ENCODE peak calls at places on chromosomes 5 and 9, in eight cellular contexts. One of them, this sample, is unnamed.

GRCh38 chr9:120343416-120343815 is 236.6 kb downstream of the CDK5RAP2 start:
- DNase-seq in mammary epithelial cell: no peak
- DNase-seq in lower lobe of right lung: no peak
- DNase-seq in glutamatergic neuron: no peak
- DNase-seq in stomach: no peak
- DNase-seq in CD8-positive, alpha-beta T cell: no peak
- DNase-seq in nephron progenitor cell: no peak
- DNase-seq in heart right ventricle: no peak
- DNase-seq in this sample: no peak

GRCh38 chr5:1901983-1902382 is 19.3 kb upstream of the IRX4 start:
- DNase-seq in mammary epithelial cell: no peak
- DNase-seq in lower lobe of right lung: no peak
- DNase-seq in glutamatergic neuron: no peak
- DNase-seq in stomach: no peak
- DNase-seq in CD8-positive, alpha-beta T cell: no peak
- DNase-seq in nephron progenitor cell: no peak
- DNase-seq in heart right ventricle: no peak
- DNase-seq in this sample: no peak

GRCh38 chr5:168209561-168209960 is 81.9 kb upstream of the WWC1 start:
- DNase-seq in mammary epithelial cell: no peak
- DNase-seq in lower lobe of right lung: no peak
- DNase-seq in glutamatergic neuron: no peak
- DNase-seq in stomach: no peak
- DNase-seq in CD8-positive, alpha-beta T cell: no peak
- DNase-seq in nephron progenitor cell: no peak
- DNase-seq in heart right ventricle: no peak
- DNase-seq in this sample: no peak

GRCh38 chr9:118618091-118618490 is 751.1 kb downstream of the BRINP1 start:
- DNase-seq in mammary epithelial cell: peak
- DNase-seq in lower lobe of right lung: no peak
- DNase-seq in glutamatergic neuron: no peak
- DNase-seq in stomach: no peak
- DNase-seq in CD8-positive, alpha-beta T cell: no peak
- DNase-seq in nephron progenitor cell: no peak
- DNase-seq in heart right ventricle: no peak
- DNase-seq in this sample: no peak

GRCh38 chr5:179422213-179422839 is 77.1 kb upstream of the ADAMTS2 start:
- DNase-seq in mammary epithelial cell: no peak
- DNase-seq in lower lobe of right lung: no peak
- DNase-seq in glutamatergic neuron: no peak
- DNase-seq in stomach: no peak
- DNase-seq in CD8-positive, alpha-beta T cell: no peak
- DNase-seq in nephron progenitor cell: no peak
- DNase-seq in heart right ventricle: no peak
- DNase-seq in this sample: no peak

GRCh38 chr9:78363221-78363620 is 66.3 kb downstream of the PSAT1 start:
- DNase-seq in mammary epithelial cell: no peak
- DNase-seq in lower lobe of right lung: no peak
- DNase-seq in glutamatergic neuron: no peak
- DNase-seq in stomach: no peak
- DNase-seq in CD8-positive, alpha-beta T cell: no peak
- DNase-seq in nephron progenitor cell: no peak
- DNase-seq in heart right ventricle: no peak
- DNase-seq in this sample: no peak

GRCh38 chr9:127506814-127507750 is 55.8 kb downstream of the LRSAM1 start:
- DNase-seq in mammary epithelial cell: no peak
- DNase-seq in lower lobe of right lung: no peak
- DNase-seq in glutamatergic neuron: no peak
- DNase-seq in stomach: no peak
- DNase-seq in CD8-positive, alpha-beta T cell: no peak
- DNase-seq in nephron progenitor cell: no peak
- DNase-seq in heart right ventricle: no peak
- DNase-seq in this sample: no peak

GRCh38 chr9:87599901-87600610 is 102.4 kb downstream of the DAPK1 start:
- DNase-seq in mammary epithelial cell: no peak
- DNase-seq in lower lobe of right lung: no peak
- DNase-seq in glutamatergic neuron: no peak
- DNase-seq in stomach: no peak
- DNase-seq in CD8-positive, alpha-beta T cell: no peak
- DNase-seq in nephron progenitor cell: no peak
- DNase-seq in heart right ventricle: no peak
- DNase-seq in this sample: no peak

GRCh38 chr5:123809594-123810172 is 297.7 kb downstream of the CSNK1G3 start:
- DNase-seq in mammary epithelial cell: no peak
- DNase-seq in lower lobe of right lung: no peak
- DNase-seq in glutamatergic neuron: peak
- DNase-seq in stomach: no peak
- DNase-seq in CD8-positive, alpha-beta T cell: no peak
- DNase-seq in nephron progenitor cell: peak
- DNase-seq in heart right ventricle: no peak
- DNase-seq in this sample: no peak

GRCh38 chr5:31867219-31867618 is 228.3 kb downstream of the PDZD2 start:
- DNase-seq in mammary epithelial cell: no peak
- DNase-seq in lower lobe of right lung: no peak
- DNase-seq in glutamatergic neuron: no peak
- DNase-seq in stomach: no peak
- DNase-seq in CD8-positive, alpha-beta T cell: no peak
- DNase-seq in nephron progenitor cell: no peak
- DNase-seq in heart right ventricle: no peak
- DNase-seq in this sample: no peak

GRCh38 chr9:123998970-123999621 is 12.5 kb upstream of the LHX2 start:
- DNase-seq in mammary epithelial cell: no peak
- DNase-seq in lower lobe of right lung: no peak
- DNase-seq in glutamatergic neuron: no peak
- DNase-seq in stomach: no peak
- DNase-seq in CD8-positive, alpha-beta T cell: no peak
- DNase-seq in nephron progenitor cell: peak
- DNase-seq in heart right ventricle: peak
- DNase-seq in this sample: no peak

GRCh38 chr9:5389109-5389732 is 48.5 kb downstream of the PLGRKT start:
- DNase-seq in mammary epithelial cell: peak
- DNase-seq in lower lobe of right lung: no peak
- DNase-seq in glutamatergic neuron: no peak
- DNase-seq in stomach: no peak
- DNase-seq in CD8-positive, alpha-beta T cell: no peak
- DNase-seq in nephron progenitor cell: no peak
- DNase-seq in heart right ventricle: no peak
- DNase-seq in this sample: no peak

GRCh38 chr5:14322437-14323187 is 179.5 kb downstream of the TRIO start:
- DNase-seq in mammary epithelial cell: no peak
- DNase-seq in lower lobe of right lung: no peak
- DNase-seq in glutamatergic neuron: no peak
- DNase-seq in stomach: no peak
- DNase-seq in CD8-positive, alpha-beta T cell: no peak
- DNase-seq in nephron progenitor cell: no peak
- DNase-seq in heart right ventricle: no peak
- DNase-seq in this sample: no peak

GRCh38 chr5:34736445-34737119 is 80.5 kb downstream of the RAI14 start:
- DNase-seq in mammary epithelial cell: peak
- DNase-seq in lower lobe of right lung: no peak
- DNase-seq in glutamatergic neuron: no peak
- DNase-seq in stomach: no peak
- DNase-seq in CD8-positive, alpha-beta T cell: no peak
- DNase-seq in nephron progenitor cell: no peak
- DNase-seq in heart right ventricle: no peak
- DNase-seq in this sample: no peak
- TF ChIP-seq CTCF in mammary epithelial cell: no peak
- TF ChIP-seq CTCF in lower lobe of right lung: no peak
- TF ChIP-seq CTCF in glutamatergic neuron: no peak
- TF ChIP-seq CTCF in stomach: no peak
- TF ChIP-seq CTCF in CD8-positive, alpha-beta T cell: no peak
- TF ChIP-seq CTCF in nephron progenitor cell: no peak
- TF ChIP-seq CTCF in heart right ventricle: no peak
- TF ChIP-seq CTCF in this sample: no peak

GRCh38 chr5:141369994-141370848 is at the start of gene PCDHGB3:
- DNase-seq in mammary epithelial cell: peak
- DNase-seq in lower lobe of right lung: no peak
- DNase-seq in glutamatergic neuron: no peak
- DNase-seq in stomach: no peak
- DNase-seq in CD8-positive, alpha-beta T cell: no peak
- DNase-seq in nephron progenitor cell: no peak
- DNase-seq in heart right ventricle: no peak
- DNase-seq in this sample: no peak
- TF ChIP-seq CTCF in mammary epithelial cell: peak
- TF ChIP-seq CTCF in lower lobe of right lung: no peak
- TF ChIP-seq CTCF in glutamatergic neuron: no peak
- TF ChIP-seq CTCF in stomach: no peak
- TF ChIP-seq CTCF in CD8-positive, alpha-beta T cell: no peak
- TF ChIP-seq CTCF in nephron progenitor cell: no peak
- TF ChIP-seq CTCF in heart right ventricle: peak
- TF ChIP-seq CTCF in this sample: no peak

GRCh38 chr9:95264954-95265615 is 52.4 kb downstream of the FANCC start:
- DNase-seq in mammary epithelial cell: no peak
- DNase-seq in lower lobe of right lung: no peak
- DNase-seq in glutamatergic neuron: no peak
- DNase-seq in stomach: no peak
- DNase-seq in CD8-positive, alpha-beta T cell: no peak
- DNase-seq in nephron progenitor cell: no peak
- DNase-seq in heart right ventricle: no peak
- DNase-seq in this sample: no peak

GRCh38 chr9:95270790-95271189 is 46.7 kb downstream of the FANCC start:
- DNase-seq in mammary epithelial cell: no peak
- DNase-seq in lower lobe of right lung: no peak
- DNase-seq in glutamatergic neuron: no peak
- DNase-seq in stomach: no peak
- DNase-seq in CD8-positive, alpha-beta T cell: no peak
- DNase-seq in nephron progenitor cell: no peak
- DNase-seq in heart right ventricle: no peak
- DNase-seq in this sample: no peak

GRCh38 chr9:95266649-95267048 is 50.9 kb downstream of the FANCC start:
- DNase-seq in mammary epithelial cell: no peak
- DNase-seq in lower lobe of right lung: no peak
- DNase-seq in glutamatergic neuron: no peak
- DNase-seq in stomach: no peak
- DNase-seq in CD8-positive, alpha-beta T cell: no peak
- DNase-seq in nephron progenitor cell: no peak
- DNase-seq in heart right ventricle: no peak
- DNase-seq in this sample: no peak

GRCh38 chr9:95265960-95266359 is 51.5 kb downstream of the FANCC start:
- DNase-seq in mammary epithelial cell: no peak
- DNase-seq in lower lobe of right lung: no peak
- DNase-seq in glutamatergic neuron: no peak
- DNase-seq in stomach: no peak
- DNase-seq in CD8-positive, alpha-beta T cell: no peak
- DNase-seq in nephron progenitor cell: no peak
- DNase-seq in heart right ventricle: no peak
- DNase-seq in this sample: no peak

DNA sequence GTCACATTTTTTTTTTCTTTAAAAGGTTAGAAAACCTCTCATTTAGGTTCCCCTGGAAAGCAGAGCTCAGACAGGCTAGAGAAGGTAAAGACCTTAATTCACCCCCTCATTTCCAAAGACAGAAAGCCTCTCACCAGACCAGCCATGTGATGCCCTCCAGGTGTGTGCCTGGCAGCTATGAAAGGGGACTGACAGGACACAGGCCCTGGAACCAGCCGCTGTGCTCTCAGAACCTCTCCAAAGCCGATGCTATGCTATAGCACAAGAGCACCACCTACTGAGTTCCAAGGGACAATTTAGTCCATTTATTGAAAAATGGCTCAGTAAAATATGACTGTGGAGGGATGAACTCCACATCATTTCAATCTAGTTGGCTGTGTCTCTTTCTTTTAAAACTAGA is 48.8 kb downstream of the FANCC start:
- DNase-seq in mammary epithelial cell: peak
- DNase-seq in lower lobe of right lung: no peak
- DNase-seq in glutamatergic neuron: peak
- DNase-seq in stomach: no peak
- DNase-seq in CD8-positive, alpha-beta T cell: no peak
- DNase-seq in nephron progenitor cell: no peak
- DNase-seq in heart right ventricle: no peak
- DNase-seq in this sample: no peak
- TF ChIP-seq CTCF in mammary epithelial cell: no peak
- TF ChIP-seq CTCF in lower lobe of right lung: peak
- TF ChIP-seq CTCF in glutamatergic neuron: no peak
- TF ChIP-seq CTCF in stomach: no peak
- TF ChIP-seq CTCF in CD8-positive, alpha-beta T cell: no peak
- TF ChIP-seq CTCF in nephron progenitor cell: no peak
- TF ChIP-seq CTCF in heart right ventricle: peak
- TF ChIP-seq CTCF in this sample: no peak

DNA sequence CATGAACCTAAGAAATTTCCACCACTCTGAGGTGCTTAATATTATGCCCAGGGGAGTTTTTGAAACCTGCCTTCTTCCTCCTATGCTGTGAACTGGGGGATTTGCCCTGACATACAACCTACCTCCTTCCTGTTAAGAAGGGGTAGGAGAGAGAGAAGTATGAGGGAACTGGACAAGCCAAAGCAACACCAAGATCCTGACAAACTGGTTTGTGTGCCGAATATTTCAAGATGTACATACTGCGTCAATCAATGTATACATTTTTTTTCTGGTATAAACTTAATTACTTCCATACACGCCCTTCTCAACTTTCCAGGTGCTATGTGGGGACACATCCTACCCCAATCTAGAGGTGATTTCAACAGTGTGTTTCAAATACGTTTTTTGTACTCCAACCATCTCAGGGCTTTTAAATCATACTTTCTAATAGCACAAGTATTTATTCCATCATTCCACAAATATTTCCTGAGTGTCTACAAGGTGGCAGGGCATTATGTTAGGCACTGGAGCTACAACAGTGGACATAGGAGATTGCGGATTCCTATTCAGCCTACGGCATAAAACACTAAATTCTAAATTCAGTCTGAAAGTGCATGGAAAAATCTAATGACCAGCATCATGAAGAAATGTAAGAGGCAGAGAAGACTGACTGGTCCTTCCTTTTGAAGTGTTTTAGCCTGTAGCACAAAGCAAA is 70.1 kb upstream of the IFNK start:
- DNase-seq in mammary epithelial cell: no peak
- DNase-seq in lower lobe of right lung: no peak
- DNase-seq in glutamatergic neuron: no peak
- DNase-seq in stomach: no peak
- DNase-seq in CD8-positive, alpha-beta T cell: no peak
- DNase-seq in nephron progenitor cell: no peak
- DNase-seq in heart right ventricle: no peak
- DNase-seq in this sample: no peak
- TF ChIP-seq CTCF in mammary epithelial cell: no peak
- TF ChIP-seq CTCF in lower lobe of right lung: no peak
- TF ChIP-seq CTCF in glutamatergic neuron: no peak
- TF ChIP-seq CTCF in stomach: no peak
- TF ChIP-seq CTCF in CD8-positive, alpha-beta T cell: no peak
- TF ChIP-seq CTCF in nephron progenitor cell: no peak
- TF ChIP-seq CTCF in heart right ventricle: no peak
- TF ChIP-seq CTCF in this sample: no peak

DNA sequence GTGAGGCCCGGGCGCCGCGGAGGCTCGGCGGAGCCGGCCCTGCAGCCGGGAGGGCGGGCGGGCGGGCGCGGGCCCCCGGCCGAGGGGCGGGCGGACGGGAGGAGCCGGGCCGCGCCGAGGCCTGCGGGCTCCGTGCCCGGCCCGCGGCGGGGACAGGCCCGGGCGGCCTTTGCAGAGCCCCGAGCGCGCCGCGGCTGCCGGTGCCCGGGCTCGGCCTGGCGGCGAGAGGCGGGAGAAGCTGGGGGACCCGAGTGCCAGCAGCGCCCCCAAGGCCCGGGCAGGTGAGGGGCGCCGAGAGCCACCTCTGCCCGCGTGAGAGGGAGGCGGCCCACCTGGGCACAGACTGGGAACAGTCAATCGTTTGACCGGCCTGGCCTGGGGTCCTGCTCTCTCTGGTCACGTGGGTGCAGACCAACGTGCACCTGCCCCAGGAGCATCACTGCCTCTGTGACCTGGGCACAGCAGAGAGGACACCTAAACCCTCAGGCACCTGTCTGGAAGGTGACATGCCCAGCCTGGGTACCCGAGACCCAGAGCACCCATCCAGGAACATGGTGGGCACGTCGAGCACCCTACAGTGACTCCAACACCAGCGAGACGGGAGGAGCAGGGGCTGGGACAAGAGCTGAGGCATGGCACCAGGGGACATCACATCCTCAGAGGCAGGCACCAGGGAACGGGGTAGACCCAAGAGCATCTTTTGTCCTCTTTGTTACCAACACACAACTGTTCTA is 554 bp downstream of the MVB12B start:
- DNase-seq in mammary epithelial cell: no peak
- DNase-seq in lower lobe of right lung: no peak
- DNase-seq in glutamatergic neuron: no peak
- DNase-seq in stomach: no peak
- DNase-seq in CD8-positive, alpha-beta T cell: no peak
- DNase-seq in nephron progenitor cell: no peak
- DNase-seq in heart right ventricle: no peak
- DNase-seq in this sample: no peak
- TF ChIP-seq CTCF in mammary epithelial cell: no peak
- TF ChIP-seq CTCF in lower lobe of right lung: no peak
- TF ChIP-seq CTCF in glutamatergic neuron: no peak
- TF ChIP-seq CTCF in stomach: no peak
- TF ChIP-seq CTCF in CD8-positive, alpha-beta T cell: no peak
- TF ChIP-seq CTCF in nephron progenitor cell: no peak
- TF ChIP-seq CTCF in heart right ventricle: no peak
- TF ChIP-seq CTCF in this sample: no peak

This sample was measured in mesothelial cell of epicardium.